ENCODE peak calls at places on chromosome 14, in nine cellular contexts. F, A, C, B, O, X, Z, M and I are unnamed samples.

GRCh38 chr14:103641181-103641580 is 12.2 kb downstream of the KLC1 start:
- ATAC-seq in M (no peak), O (no peak), A (no peak), Z (no peak), F (peak), X (no peak), C (no peak), B (no peak), I (no peak)

GRCh38 chr14:74290415-74290814 is 12.3 kb downstream of the ABCD4 start:
- ATAC-seq in Z (peak), F (no peak), X (peak), B (no peak), O (no peak), M (no peak), C (peak), A (peak), I (no peak)

GRCh38 chr14:30132201-30132600 is 204.6 kb upstream of the PRKD1 start:
- ATAC-seq in X (no peak), A (no peak), M (no peak), F (no peak), B (peak), C (no peak), Z (no peak), O (no peak), I (no peak)

GRCh38 chr14:90781876-90782275 is 34.4 kb downstream of the TTC7B start:
- ATAC-seq in B (no peak), A (no peak), M (no peak), O (no peak), C (no peak), F (no peak), Z (no peak), X (no peak), I (no peak)

GRCh38 chr14:92513204-92513965 is at the start of gene RIN3:
- ATAC-seq in A (peak), Z (peak), F (peak), O (no peak), B (peak), C (no peak), M (peak), X (peak), I (peak)

GRCh38 chr14:91545946-91546716 is 36.0 kb upstream of the PPP4R3A start:
- ATAC-seq in M (no peak), C (no peak), A (no peak), F (no peak), X (peak), O (no peak), Z (no peak), B (peak), I (no peak)

GRCh38 chr14:58768977-58769376 is 131.2 kb downstream of the DACT1 start:
- ATAC-seq in A (no peak), X (no peak), C (no peak), F (no peak), B (peak), O (no peak), M (no peak), Z (no peak), I (no peak)

GRCh38 chr14:90573385-90574105 is 176.7 kb downstream of the CALM1 start:
- ATAC-seq in O (peak), B (no peak), Z (no peak), M (no peak), C (peak), A (no peak), F (no peak), X (no peak), I (no peak)

GRCh38 chr14:66459603-66460002 is 26.6 kb upstream of the CCDC196 start:
- ATAC-seq in F (no peak), A (no peak), Z (no peak), X (no peak), C (no peak), B (no peak), M (no peak), O (no peak), I (no peak)

GRCh38 chr14:94801225-94801624 is 31.3 kb upstream of the GSC start:
- ATAC-seq in A (no peak), O (no peak), C (no peak), B (no peak), F (no peak), Z (no peak), M (no peak), X (no peak), I (no peak)

GRCh38 chr14:102759416-102759815 is 17.8 kb upstream of the TRAF3 start:
- ATAC-seq in M (no peak), X (peak), O (no peak), F (no peak), Z (no peak), C (no peak), B (peak), A (no peak), I (no peak)

GRCh38 chr14:68065322-68065721 is 245.7 kb downstream of the RAD51B start:
- ATAC-seq in B (no peak), X (no peak), F (no peak), C (no peak), M (no peak), A (no peak), Z (no peak), O (no peak), I (no peak)

DNA sequence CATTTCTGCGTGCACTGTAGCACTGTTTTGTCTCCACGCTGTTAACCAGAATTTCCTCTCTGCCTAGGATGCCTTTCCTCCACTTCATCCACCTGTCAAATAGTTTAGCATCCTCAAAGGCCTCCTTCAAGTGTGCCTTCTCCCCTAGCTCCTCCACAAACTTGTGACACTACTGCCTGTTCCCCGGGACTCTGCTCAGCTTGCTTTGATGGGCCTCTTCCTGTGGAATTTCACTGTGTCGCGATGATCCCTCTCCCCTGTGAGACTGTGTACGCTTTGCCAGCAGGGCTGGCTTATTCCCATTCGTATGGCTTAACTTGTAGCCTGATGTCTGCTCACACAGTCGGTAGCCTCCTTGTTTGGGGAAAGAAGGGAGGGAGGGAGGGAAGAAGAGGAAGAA is 426.8 kb downstream of the VRK1 start:
- ATAC-seq in C (no peak), X (no peak), A (no peak), Z (no peak), O (no peak), F (no peak), B (no peak), M (no peak), I (no peak)
- H3K27ac ChIP-seq in C (no peak), X (no peak), A (no peak), Z (no peak), O (no peak), F (no peak), B (no peak), M (no peak), I (no peak)

GRCh38 chr14:34785223-34786006 is 71.0 kb upstream of the CFL2 start:
- ATAC-seq in Z (peak), X (no peak), O (no peak), C (no peak), F (no peak), B (no peak), A (no peak), M (no peak), I (no peak)

GRCh38 chr14:34781242-34781641 is 66.8 kb upstream of the CFL2 start:
- ATAC-seq in A (no peak), Z (peak), C (no peak), B (peak), F (peak), M (no peak), O (no peak), X (peak), I (no peak)

GRCh38 chr14:34778744-34779143 is 64.4 kb upstream of the CFL2 start:
- ATAC-seq in X (no peak), C (no peak), B (no peak), M (no peak), A (no peak), F (no peak), O (no peak), Z (no peak), I (no peak)

GRCh38 chr14:34780646-34781045 is 66.3 kb upstream of the CFL2 start:
- ATAC-seq in C (no peak), A (no peak), B (no peak), Z (no peak), M (no peak), O (no peak), X (no peak), F (peak), I (no peak)

DNA sequence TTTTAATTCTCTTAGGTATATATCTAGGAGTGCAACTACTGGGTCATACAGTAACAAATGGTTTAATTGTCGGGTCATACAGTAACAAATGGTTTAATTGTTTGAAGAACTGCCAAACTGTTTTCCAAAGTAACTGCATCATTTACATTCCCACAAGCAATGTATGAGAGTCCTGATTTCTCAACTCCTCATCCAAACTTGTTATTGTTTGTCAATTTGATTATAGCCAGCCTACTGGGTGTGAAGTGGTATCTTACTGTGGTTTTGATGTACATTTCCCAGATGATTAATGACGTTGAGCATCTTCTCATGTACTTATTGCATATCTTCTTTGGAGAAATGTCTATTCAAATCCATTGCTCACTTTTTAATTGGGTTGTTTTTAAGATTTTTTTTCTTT is 67.6 kb upstream of the CFL2 start:
- ATAC-seq in X (no peak), Z (no peak), O (no peak), F (no peak), A (no peak), B (no peak), M (no peak), C (no peak), I (no peak)
- TF ChIP-seq CTCF in X (no peak), Z (no peak), O (no peak), F (no peak), A (no peak), B (no peak), M (no peak), C (no peak), I (no peak)

DNA sequence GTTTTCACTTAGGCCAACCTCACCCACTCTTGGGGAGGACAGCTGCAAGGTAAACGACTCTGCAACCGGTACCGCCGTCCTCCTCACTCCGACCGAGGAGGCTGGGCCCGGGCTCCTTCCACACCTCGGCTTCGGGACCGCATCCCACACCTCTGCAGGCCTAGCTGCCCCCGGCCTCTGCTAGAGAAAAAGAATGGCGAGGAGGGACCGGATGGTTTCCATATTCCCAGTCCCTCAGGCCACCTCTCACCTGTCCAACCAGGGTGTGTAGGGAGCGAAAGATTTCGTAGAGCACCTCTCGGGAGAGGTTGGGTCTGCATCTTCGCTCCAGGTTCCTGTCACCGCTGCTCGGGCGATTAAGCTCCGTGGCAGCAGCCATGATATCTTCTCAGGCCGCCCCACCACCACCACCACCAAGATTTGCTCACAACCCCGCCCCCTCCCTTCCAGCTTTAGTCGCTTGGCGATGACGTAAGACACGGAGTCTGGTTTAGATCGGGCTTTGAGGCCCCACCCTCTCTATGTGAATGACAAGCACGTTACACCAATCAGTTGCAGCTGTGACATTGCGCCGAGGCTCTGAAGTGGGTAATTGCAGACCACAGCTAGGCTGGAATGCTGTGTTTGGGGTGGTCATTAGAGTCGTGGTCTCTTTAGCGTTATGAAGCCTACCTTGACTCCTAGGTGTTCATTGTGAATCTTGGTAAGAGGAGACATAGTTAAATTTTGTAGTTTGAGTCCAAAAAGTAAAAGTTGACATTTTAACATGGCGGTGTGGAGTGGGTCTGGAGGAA is at the start of gene MBIP:
- ATAC-seq in X (peak), Z (peak), A (peak), C (peak), O (peak), F (peak), B (peak), M (peak), I (peak)
- TF ChIP-seq POLR2A in X (peak), Z (peak), A (peak), C (peak), O (no peak), F (peak), B (peak), M (peak), I (peak)

GRCh38 chr14:72423957-72424356 is 469.9 kb downstream of the DPF3 start:
- ATAC-seq in A (no peak), X (no peak), B (no peak), F (no peak), C (no peak), M (no peak), Z (no peak), O (no peak), I (no peak)

GRCh38 chr14:72416081-72416849 is 477.6 kb downstream of the DPF3 start:
- ATAC-seq in Z (peak), F (no peak), B (peak), M (no peak), O (no peak), X (no peak), A (peak), C (no peak), I (no peak)

GRCh38 chr14:72420749-72421452 is 473.0 kb downstream of the DPF3 start:
- ATAC-seq in X (peak), A (peak), Z (peak), O (no peak), C (peak), B (peak), F (peak), M (peak), I (peak)

GRCh38 chr14:72416892-72417291 is 477.0 kb downstream of the DPF3 start:
- ATAC-seq in A (peak), C (no peak), O (no peak), M (no peak), Z (peak), X (peak), B (peak), F (no peak), I (no peak)

DNA sequence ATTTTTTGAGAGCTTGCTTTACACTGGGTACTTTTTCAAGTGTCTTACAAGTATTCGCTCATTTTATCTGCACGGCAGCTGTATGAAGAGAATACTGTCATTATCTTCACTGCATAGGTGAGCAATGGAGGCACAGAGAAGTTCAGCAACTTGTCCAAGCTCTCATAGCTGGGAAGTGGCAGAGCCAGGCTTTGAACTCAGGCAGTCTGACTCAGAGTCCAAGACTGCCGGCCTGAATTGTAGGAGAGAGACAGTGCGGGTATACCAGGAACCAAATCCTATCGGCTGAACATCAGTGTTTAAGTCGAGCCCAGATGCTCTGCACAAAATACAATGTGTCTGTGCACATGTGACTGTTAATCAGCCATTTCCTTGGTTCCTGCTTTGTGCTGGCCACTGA is 474.7 kb downstream of the DPF3 start:
- ATAC-seq in F (no peak), X (no peak), O (no peak), C (no peak), A (no peak), M (no peak), B (no peak), Z (no peak), I (no peak)
- H3K27ac ChIP-seq in F (no peak), X (no peak), O (no peak), C (no peak), A (no peak), M (no peak), B (no peak), Z (no peak), I (no peak)

DNA sequence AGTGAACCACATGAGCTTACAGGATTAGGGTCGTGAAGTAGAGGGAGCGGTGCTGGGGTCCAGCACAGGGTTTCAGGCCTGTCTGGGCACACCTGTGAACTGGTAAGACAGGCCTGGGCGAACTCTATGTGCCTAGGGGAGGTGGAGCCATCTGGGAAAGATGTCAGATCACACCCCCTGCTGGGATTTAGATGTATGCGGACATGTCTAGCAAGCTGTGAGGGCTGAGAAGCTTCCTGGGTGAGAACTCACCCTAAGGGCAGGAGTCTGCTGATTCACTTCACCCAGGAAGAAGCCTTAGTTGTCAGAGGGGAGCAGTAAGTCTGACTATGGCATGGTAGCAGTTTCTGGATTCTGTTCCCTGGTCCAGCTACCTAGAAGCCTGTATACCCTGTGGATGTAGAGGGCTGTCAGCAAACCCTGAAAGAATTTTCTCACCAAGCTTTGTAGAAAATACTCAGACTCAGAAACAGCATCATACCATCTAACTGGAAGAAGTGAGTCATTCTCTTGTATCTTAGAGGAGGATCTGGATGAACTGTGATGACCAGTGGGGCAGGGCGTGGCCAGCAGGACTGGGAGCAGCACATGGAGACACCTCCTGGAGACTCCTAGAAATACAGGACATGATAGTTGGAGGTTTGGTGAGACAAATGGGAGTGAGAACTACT is 11.2 kb upstream of the PYGL start:
- ATAC-seq in O (no peak), B (peak), M (peak), C (peak), X (peak), A (peak), Z (peak), F (peak), I (peak)
- TF ChIP-seq CTCF in O (no peak), B (peak), M (no peak), C (peak), X (peak), A (peak), Z (peak), F (peak), I (peak)

DNA sequence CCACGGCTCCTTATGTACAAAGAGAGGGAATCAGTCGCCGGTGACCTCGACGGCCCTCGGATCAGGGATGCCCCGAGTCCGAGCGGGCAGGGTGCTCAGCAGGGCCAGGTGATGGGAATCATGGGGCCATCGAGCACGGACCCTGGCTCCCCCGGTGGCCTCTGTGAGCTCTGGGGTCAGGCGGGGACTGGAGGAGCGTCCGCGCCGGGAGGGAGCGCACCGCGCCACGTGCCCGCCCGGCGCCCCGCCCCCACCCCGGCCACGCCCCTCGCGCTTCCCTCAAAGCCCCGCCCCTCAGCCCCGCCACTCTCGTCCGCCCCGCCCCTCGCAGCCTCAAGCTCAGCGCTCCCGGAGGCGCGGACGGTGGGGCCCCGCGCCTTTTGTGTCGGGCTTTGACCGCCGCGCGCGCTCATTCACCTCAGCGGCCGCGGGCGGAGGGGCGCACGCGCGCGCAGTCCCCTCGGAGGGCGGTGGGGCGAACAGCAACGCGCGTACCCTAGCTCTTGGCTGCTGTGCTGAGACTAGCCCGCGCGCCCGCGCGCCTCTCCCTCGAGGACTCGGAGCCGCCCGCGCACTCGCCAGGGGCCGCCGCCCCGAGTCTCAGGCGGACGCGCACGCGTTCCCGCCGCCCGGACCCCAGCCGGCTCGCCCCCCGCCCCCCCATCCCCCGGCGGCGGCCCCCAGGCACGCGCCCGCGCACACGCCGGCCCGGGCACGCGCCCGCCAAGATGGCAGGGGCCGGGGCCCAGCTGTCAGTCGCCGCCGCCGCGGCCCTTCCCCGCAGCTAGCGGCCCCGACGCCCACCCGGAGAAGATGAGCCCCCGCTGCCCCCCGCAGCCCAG is 93.9 kb upstream of the EVL start:
- ATAC-seq in B (peak), F (peak), X (peak), M (peak), A (peak), O (peak), Z (peak), C (peak), I (peak)
- TF ChIP-seq POLR2A in B (peak), F (no peak), X (peak), M (peak), A (no peak), O (no peak), Z (peak), C (peak), I (peak)